ENCODE peak calls at places on chromosomes 3 and 15, in ten cellular contexts. U is SW 1271; H is posterior cingulate gyrus; G is stimulated activated CD4-positive, alpha-beta T cell treated with anti-CD3 and anti-CD28 coated beads, Interleukin-2, amount 100 ng/mL, for 48 hours; R is HCT116; F is suprapubic skin; P is RWPE1; I is stimulated activated CD8-positive, alpha-beta memory T cell treated with anti-CD3 and anti-CD28 coated beads, Interleukin-15, amount 100 ng/mL, for 24 hours; C is activated naive CD4-positive, alpha-beta T cell; B is GM23248. M is an unnamed sample.

GRCh38 chr15:101013769-101014223 is 94.6 kb downstream of the LRRK1 start:
- DNase-seq in C (no peak), P (no peak), R (no peak), F (peak), H (no peak), U (no peak), G (no peak), B (no peak), I (no peak), M (peak)

GRCh38 chr3:48129921-48130320 is 58.3 kb downstream of the CDC25A start:
- DNase-seq in F (no peak), H (no peak), C (no peak), G (no peak), I (no peak), R (no peak), B (peak), U (no peak), P (no peak), M (no peak)

GRCh38 chr15:78415284-78415683 is 22.7 kb upstream of the IREB2 start:
- DNase-seq in R (peak), B (peak), F (no peak), H (no peak), P (peak), G (no peak), C (no peak), U (no peak), I (no peak), M (no peak)

GRCh38 chr3:56622381-56622780 is 60.7 kb downstream of the TASOR start:
- DNase-seq in R (no peak), B (no peak), I (no peak), P (no peak), C (no peak), U (no peak), H (no peak), F (no peak), G (no peak), M (no peak)

GRCh38 chr3:45480218-45480617 is 91.8 kb downstream of the LARS2 start:
- DNase-seq in H (no peak), G (no peak), U (no peak), F (no peak), R (no peak), B (peak), P (peak), C (no peak), I (no peak), M (no peak)

GRCh38 chr3:184741259-184741556 is 29.3 kb upstream of the MAGEF1 start:
- DNase-seq in H (no peak), I (no peak), C (no peak), F (peak), B (no peak), R (peak), P (peak), U (no peak), G (no peak), M (peak)

GRCh38 chr3:133776794-133777438 is 28.7 kb upstream of the SRPRB start:
- DNase-seq in F (no peak), U (no peak), R (no peak), C (no peak), B (no peak), H (no peak), G (no peak), P (no peak), I (no peak), M (no peak)

GRCh38 chr15:57463360-57463759 is 87.1 kb downstream of the CGNL1 start:
- DNase-seq in B (no peak), C (no peak), F (no peak), G (no peak), R (no peak), P (no peak), H (peak), U (no peak), I (no peak), M (no peak)

GRCh38 chr15:28942046-28942445 is 56.3 kb downstream of the APBA2 start:
- DNase-seq in C (peak), H (no peak), R (no peak), G (no peak), F (peak), B (no peak), U (no peak), I (no peak), P (no peak), M (no peak)

GRCh38 chr3:159418571-159419526 is 569.8 kb upstream of the IL12A start:
- DNase-seq in C (no peak), G (no peak), F (no peak), R (peak), H (no peak), U (no peak), P (peak), I (no peak), B (peak), M (no peak)

GRCh38 chr3:180102134-180102533 is 65.4 kb upstream of the PEX5L start:
- DNase-seq in I (no peak), C (no peak), F (no peak), P (no peak), R (no peak), B (no peak), U (no peak), H (no peak), G (no peak), M (no peak)

GRCh38 chr3:182794455-182794773 is 1.1 kb downstream of the ATP11B start:
- DNase-seq in B (no peak), C (no peak), P (no peak), H (no peak), G (no peak), I (no peak), F (no peak), U (no peak), R (no peak), M (no peak)

GRCh38 chr3:124887177-124887995 is at the start of gene ITGB5:
- DNase-seq in I (no peak), B (peak), P (peak), C (no peak), H (peak), R (peak), F (peak), G (peak), U (peak), M (peak)